ENCODE peak calls at places on chromosomes 12 and 14, in six cellular contexts. I, F, H, L, O and P are unnamed samples.

GRCh38 chr14:96095581-96096476 is 56.7 kb downstream of the C14orf132 start:
- DNase-seq in H (peak; percentile 91), L (peak; percentile 58), F (peak; percentile 83), O (no peak), I (peak; percentile 70), P (peak; percentile 80)

GRCh38 chr12:109111775-109112491 is 4.5 kb upstream of the ACACB start:
- DNase-seq in F (peak; percentile 53), H (no peak), O (peak; percentile 65), L (peak; percentile 79), I (peak; percentile 58), P (peak; percentile 73)

GRCh38 chr14:67940894-67941455 is 121.4 kb downstream of the RAD51B start:
- DNase-seq in F (peak; percentile 92), I (no peak), L (peak; percentile 16), H (no peak), O (peak; percentile 15), P (peak; percentile 88)

GRCh38 chr12:65123435-65124063 is 2.4 kb upstream of the WIF1 start:
- DNase-seq in I (peak; percentile 51), L (no peak), F (peak; percentile 31), O (peak; percentile 68), H (no peak), P (peak; percentile 37)

GRCh38 chr12:131729254-131729955 is 18.5 kb downstream of the SFSWAP start:
- DNase-seq in H (no peak), O (no peak), I (no peak), L (no peak), F (no peak), P (no peak)

GRCh38 chr12:3199551-3200031 is 122.4 kb downstream of the TSPAN9 start:
- DNase-seq in I (peak; percentile 52), H (no peak), L (peak; percentile 22), F (no peak), O (peak; percentile 82), P (peak; percentile 37)

GRCh38 chr12:4664111-4664510 is 15.2 kb downstream of the NDUFA9 start:
- DNase-seq in I (peak; percentile 77), O (no peak), H (no peak), F (peak; percentile 90), L (no peak), P (peak; percentile 79)

GRCh38 chr12:108326254-108326750 is 12.8 kb downstream of the CMKLR1 start:
- DNase-seq in O (no peak), H (no peak), I (no peak), F (no peak), L (no peak), P (no peak)

GRCh38 chr12:55718650-55719275 is 1.4 kb upstream of the RDH5 start:
- DNase-seq in H (no peak), O (no peak), L (no peak), F (no peak), I (no peak), P (no peak)

GRCh38 chr14:75025876-75026275 is 23.2 kb downstream of the EIF2B2 start:
- DNase-seq in F (no peak), I (no peak), O (no peak), L (no peak), H (no peak), P (no peak)

GRCh38 chr14:89146291-89146690 is 270.7 kb downstream of the FOXN3 start:
- DNase-seq in H (no peak), L (no peak), I (no peak), F (peak; percentile 20), O (no peak), P (peak; percentile 14)

GRCh38 chr12:12628013-12628412 is 16.3 kb downstream of the CREBL2 start:
- DNase-seq in O (no peak), I (no peak), H (no peak), L (no peak), F (peak; percentile 29), P (no peak)

GRCh38 chr14:102795060-102795925 is 18.0 kb downstream of the TRAF3 start:
- DNase-seq in I (peak; percentile 94), F (peak; percentile 81), L (peak; percentile 58), H (no peak), O (no peak), P (peak; percentile 83)

GRCh38 chr12:82874935-82875334 is 188.2 kb downstream of the TMTC2 start:
- DNase-seq in L (no peak), O (no peak), F (no peak), I (peak; percentile 72), H (no peak), P (peak; percentile 43)

GRCh38 chr14:35331605-35332516 is 39.7 kb downstream of the PSMA6 start:
- DNase-seq in O (no peak), L (peak; percentile 75), F (peak; percentile 7), H (peak; percentile 92), I (peak; percentile 98), P (peak; percentile 47)

GRCh38 chr12:1518486-1518762 is 76.0 kb downstream of the FBXL14 start:
- DNase-seq in L (no peak), I (peak; percentile 27), O (peak; percentile 32), F (no peak), H (no peak), P (no peak)

GRCh38 chr12:126157575-126157966 is 1092.3 kb downstream of the AACS start:
- DNase-seq in O (peak; percentile 9), I (no peak), L (peak; percentile 71), H (no peak), F (no peak), P (no peak)

GRCh38 chr14:71942904-71943694 is 10.9 kb downstream of the RGS6 start:
- DNase-seq in F (no peak), I (no peak), L (no peak), O (no peak), H (no peak), P (no peak)

GRCh38 chr12:116910280-116910644 is 488 bp upstream of the FBXW8 start:
- DNase-seq in I (no peak), F (no peak), O (no peak), H (no peak), L (no peak), P (no peak)

GRCh38 chr12:47135578-47135977 is 55.8 kb upstream of the AMIGO2 start:
- DNase-seq in F (no peak), L (no peak), O (no peak), I (no peak), H (no peak), P (no peak)

GRCh38 chr12:125284945-125285344 is 219.7 kb downstream of the AACS start:
- DNase-seq in H (no peak), F (no peak), I (no peak), L (no peak), O (no peak), P (no peak)

GRCh38 chr12:130335517-130336392 is 1.9 kb upstream of the PIWIL1 start:
- DNase-seq in H (no peak), O (peak; percentile 71), L (peak; percentile 69), I (peak; percentile 67), F (peak; percentile 53), P (peak; percentile 52)

GRCh38 chr14:24312736-24313507 is 1.6 kb downstream of the LTB4R start:
- DNase-seq in H (no peak), O (no peak), F (no peak), I (no peak), L (no peak), P (no peak)

GRCh38 chr14:84420236-84420635 is 1109.7 kb upstream of the FLRT2 start:
- DNase-seq in H (no peak), F (no peak), O (no peak), I (no peak), L (no peak), P (peak; percentile 7)

GRCh38 chr14:36057452-36058142 is 118.9 kb downstream of the PTCSC3 start:
- DNase-seq in O (no peak), F (no peak), L (no peak), I (peak; percentile 84), H (no peak), P (peak; percentile 21)

GRCh38 chr14:86766469-86766868 is 1226.5 kb downstream of the GALC start:
- DNase-seq in I (peak; percentile 29), O (no peak), L (no peak), F (no peak), H (no peak), P (no peak)

GRCh38 chr12:10358131-10358530 is 31.7 kb downstream of the KLRK1 start:
- DNase-seq in L (no peak), I (no peak), O (no peak), F (no peak), H (no peak), P (no peak)

GRCh38 chr12:27970391-27970980 is 2.0 kb downstream of the PTHLH start:
- DNase-seq in I (peak; percentile 81), O (peak; percentile 43), F (peak; percentile 54), H (peak; percentile 75), L (peak; percentile 37), P (peak; percentile 43)

GRCh38 chr12:27967551-27968054 is 4.9 kb downstream of the PTHLH start:
- DNase-seq in L (no peak), I (peak; percentile 47), F (peak; percentile 65), O (no peak), H (no peak), P (no peak)

GRCh38 chr12:27969901-27970390 is 2.6 kb downstream of the PTHLH start:
- DNase-seq in H (peak; percentile 81), L (peak; percentile 79), I (peak; percentile 90), F (peak; percentile 59), O (peak; percentile 75), P (peak; percentile 57)

GRCh38 chr12:27970981-27971489 is 1.5 kb downstream of the PTHLH start:
- DNase-seq in L (peak; percentile 14), H (no peak), F (no peak), O (peak; percentile 14), I (peak; percentile 81), P (peak; percentile 19)

DNA sequence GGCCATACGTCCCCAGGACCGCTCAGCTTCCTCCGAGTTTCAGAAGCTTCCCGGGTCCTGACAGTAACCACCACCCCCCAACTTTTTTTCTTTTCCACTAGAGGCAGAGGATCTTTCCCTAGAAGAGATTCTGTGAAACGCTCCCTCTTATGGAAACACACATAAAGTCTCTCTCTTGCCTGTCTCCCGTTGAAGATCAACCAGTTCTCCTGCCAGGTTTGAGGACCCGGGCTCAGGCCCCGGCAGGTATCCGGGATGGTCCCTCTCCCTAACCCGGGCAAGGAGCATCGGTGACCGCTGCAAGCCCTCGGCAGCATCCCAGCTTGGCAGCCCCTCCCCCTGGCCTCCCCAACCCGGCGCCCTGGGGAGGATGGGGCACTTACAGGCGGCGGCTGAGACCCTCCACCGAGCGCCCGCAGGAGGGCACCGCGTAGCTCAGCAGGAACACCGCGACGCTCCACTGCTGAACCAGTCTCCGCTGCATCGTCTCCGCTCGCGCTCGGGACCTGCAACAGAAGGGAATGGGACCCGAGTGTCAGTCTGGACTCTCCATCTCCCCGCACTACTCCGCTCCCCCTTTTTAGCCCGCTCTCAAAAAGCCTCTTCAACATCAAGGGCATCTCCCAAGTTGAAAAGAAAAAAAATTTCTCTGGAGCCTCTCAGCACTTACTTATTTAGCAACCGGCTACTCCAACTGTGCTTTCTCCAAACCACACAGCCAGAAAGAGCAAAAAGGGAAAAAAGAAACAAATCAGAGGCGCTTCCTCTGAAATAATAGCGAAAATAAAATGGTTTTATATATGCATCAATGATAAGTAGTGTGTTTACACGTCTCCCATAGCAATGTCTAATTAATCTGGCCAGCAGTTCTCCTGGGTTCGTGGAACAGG is 3.3 kb downstream of the PTHLH start:
- DNase-seq in O (peak; percentile 55), I (peak; percentile 47), L (peak; percentile 20), H (peak; percentile 76), F (no peak), P (peak; percentile 28)
- TF ChIP-seq CTCF in O (peak; percentile 19), I (peak; percentile 10), L (no peak), H (no peak), F (peak; percentile 47), P (peak; percentile 22)

GRCh38 chr14:85528080-85528881 is 1.7 kb upstream of the FLRT2 start:
- DNase-seq in H (no peak), I (peak; percentile 91), O (peak; percentile 76), L (peak; percentile 65), F (peak; percentile 93), P (peak; percentile 93)
- H3K4me3 ChIP-seq in H (peak overlapping the region; percentile 67), I (peak overlapping the region; percentile 88), O (peak overlapping the region; percentile 65), L (peak overlapping the region; percentile 55), F (peak overlapping the region; percentile 94), P (peak overlapping the region; percentile 65)

GRCh38 chr14:51202914-51203665 is 37.0 kb upstream of the TMX1 start:
- DNase-seq in L (no peak), O (no peak), H (no peak), I (no peak), F (no peak), P (no peak)
- TF ChIP-seq CTCF in L (no peak), O (no peak), H (no peak), I (no peak), F (no peak), P (no peak)

GRCh38 chr12:114735011-114735410 is 51.0 kb upstream of the TBX3 start:
- DNase-seq in I (no peak), F (no peak), O (no peak), H (no peak), L (no peak), P (no peak)
- H3K4me3 ChIP-seq in I (no peak overlapping the region), F (no peak overlapping the region), O (no peak overlapping the region), H (no peak overlapping the region), L (no peak overlapping the region), P (no peak overlapping the region)